ENCODE peak calls at places on chromosomes 1 and 21, in eight cellular contexts. One of them, this sample, is unnamed.
A peak's percentile ranks its signal among the peaks of the same experiment; 100 is the strongest.

GRCh38 chr1:172662464-172663109 is 3.7 kb downstream of the FASLG start:
- DNase-seq in ovary: no peak
- DNase-seq in GM12878: peak; percentile 55
- DNase-seq in stomach: peak; percentile 56
- DNase-seq in suprapubic skin: no peak
- DNase-seq in transverse colon: peak; percentile 69
- DNase-seq in esophagus muscularis mucosa: peak; percentile 92
- DNase-seq in A549: no peak
- DNase-seq in this sample: peak; percentile 42

GRCh38 chr1:203095061-203095690 is 9.4 kb upstream of the MYOG start:
- DNase-seq in ovary: no peak
- DNase-seq in GM12878: no peak
- DNase-seq in stomach: no peak
- DNase-seq in suprapubic skin: no peak
- DNase-seq in transverse colon: no peak
- DNase-seq in esophagus muscularis mucosa: no peak
- DNase-seq in A549: no peak
- DNase-seq in this sample: no peak

GRCh38 chr1:39657923-39658485 is 13.9 kb downstream of the NT5C1A start:
- DNase-seq in ovary: peak; percentile 66
- DNase-seq in GM12878: no peak
- DNase-seq in stomach: peak; percentile 69
- DNase-seq in suprapubic skin: no peak
- DNase-seq in transverse colon: peak; percentile 68
- DNase-seq in esophagus muscularis mucosa: no peak
- DNase-seq in A549: peak; percentile 28
- DNase-seq in this sample: no peak

GRCh38 chr21:16533692-16534407 is 804.1 kb downstream of the USP25 start:
- DNase-seq in ovary: no peak
- DNase-seq in GM12878: no peak
- DNase-seq in stomach: no peak
- DNase-seq in suprapubic skin: no peak
- DNase-seq in transverse colon: no peak
- DNase-seq in esophagus muscularis mucosa: no peak
- DNase-seq in A549: no peak
- DNase-seq in this sample: no peak

GRCh38 chr21:17387030-17387617 is 125.7 kb upstream of the CXADR start:
- DNase-seq in ovary: peak; percentile 49
- DNase-seq in GM12878: peak; percentile 1
- DNase-seq in stomach: peak; percentile 54
- DNase-seq in suprapubic skin: no peak
- DNase-seq in transverse colon: peak; percentile 30
- DNase-seq in esophagus muscularis mucosa: no peak
- DNase-seq in A549: peak; percentile 25
- DNase-seq in this sample: peak; percentile 71

GRCh38 chr21:36929622-36930021 is 36.8 kb downstream of the HLCS start:
- DNase-seq in ovary: peak; percentile 33
- DNase-seq in GM12878: no peak
- DNase-seq in stomach: peak; percentile 55
- DNase-seq in suprapubic skin: no peak
- DNase-seq in transverse colon: no peak
- DNase-seq in esophagus muscularis mucosa: no peak
- DNase-seq in A549: no peak
- DNase-seq in this sample: peak; percentile 12

GRCh38 chr1:46288485-46289133 is 14.8 kb downstream of the LRRC41 start:
- DNase-seq in ovary: no peak
- DNase-seq in GM12878: no peak
- DNase-seq in stomach: no peak
- DNase-seq in suprapubic skin: no peak
- DNase-seq in transverse colon: no peak
- DNase-seq in esophagus muscularis mucosa: no peak
- DNase-seq in A549: no peak
- DNase-seq in this sample: no peak

GRCh38 chr1:59738591-59739015 is 76.1 kb upstream of the HOOK1 start:
- DNase-seq in ovary: no peak
- DNase-seq in GM12878: no peak
- DNase-seq in stomach: no peak
- DNase-seq in suprapubic skin: no peak
- DNase-seq in transverse colon: no peak
- DNase-seq in esophagus muscularis mucosa: no peak
- DNase-seq in A549: no peak
- DNase-seq in this sample: no peak

GRCh38 chr1:4980211-4980610 is 325.8 kb downstream of the AJAP1 start:
- DNase-seq in ovary: no peak
- DNase-seq in GM12878: no peak
- DNase-seq in stomach: no peak
- DNase-seq in suprapubic skin: peak; percentile 63
- DNase-seq in transverse colon: no peak
- DNase-seq in esophagus muscularis mucosa: no peak
- DNase-seq in A549: no peak
- DNase-seq in this sample: no peak

GRCh38 chr1:159817276-159818041 is 9.2 kb upstream of the SLAMF8 start:
- DNase-seq in ovary: no peak
- DNase-seq in GM12878: no peak
- DNase-seq in stomach: no peak
- DNase-seq in suprapubic skin: no peak
- DNase-seq in transverse colon: no peak
- DNase-seq in esophagus muscularis mucosa: no peak
- DNase-seq in A549: no peak
- DNase-seq in this sample: no peak

GRCh38 chr1:67429528-67430357 is 459 bp downstream of the SERBP1 start:
- DNase-seq in ovary: no peak
- DNase-seq in GM12878: no peak
- DNase-seq in stomach: peak; percentile 31
- DNase-seq in suprapubic skin: peak; percentile 80
- DNase-seq in transverse colon: peak; percentile 26
- DNase-seq in esophagus muscularis mucosa: no peak
- DNase-seq in A549: no peak
- DNase-seq in this sample: no peak

GRCh38 chr1:6794164-6794563 is 8.9 kb downstream of the CAMTA1 start:
- DNase-seq in ovary: no peak
- DNase-seq in GM12878: no peak
- DNase-seq in stomach: no peak
- DNase-seq in suprapubic skin: no peak
- DNase-seq in transverse colon: no peak
- DNase-seq in esophagus muscularis mucosa: no peak
- DNase-seq in A549: peak; percentile 25
- DNase-seq in this sample: no peak

DNA sequence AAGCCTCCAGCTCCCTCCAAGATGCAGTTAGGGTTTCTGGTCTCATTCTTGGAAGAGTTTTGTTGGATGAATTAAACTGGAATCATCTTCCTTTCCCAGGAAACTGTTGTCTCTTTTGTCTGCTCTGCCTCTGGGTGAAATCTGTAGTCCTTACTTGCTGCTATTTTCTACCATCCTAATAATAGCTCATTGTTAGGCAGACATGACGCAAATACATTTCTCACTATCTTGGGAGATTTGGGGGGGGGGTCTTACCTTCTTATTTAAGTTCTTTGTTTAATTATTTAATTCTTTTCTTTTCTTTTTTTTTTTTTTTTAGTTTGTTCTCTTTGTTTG is 85.4 kb upstream of the DUSP10 start:
- DNase-seq in ovary: no peak
- DNase-seq in GM12878: no peak
- DNase-seq in stomach: no peak
- DNase-seq in suprapubic skin: no peak
- DNase-seq in transverse colon: no peak
- DNase-seq in esophagus muscularis mucosa: no peak
- DNase-seq in A549: no peak
- DNase-seq in this sample: no peak
- H3K27ac ChIP-seq in ovary: no peak overlapping the region
- H3K27ac ChIP-seq in GM12878: no peak overlapping the region
- H3K27ac ChIP-seq in stomach: no peak overlapping the region
- H3K27ac ChIP-seq in suprapubic skin: no peak overlapping the region
- H3K27ac ChIP-seq in transverse colon: no peak overlapping the region
- H3K27ac ChIP-seq in esophagus muscularis mucosa: no peak overlapping the region
- H3K27ac ChIP-seq in A549: peak overlapping the region; percentile 54
- H3K27ac ChIP-seq in this sample: no peak overlapping the region

DNA sequence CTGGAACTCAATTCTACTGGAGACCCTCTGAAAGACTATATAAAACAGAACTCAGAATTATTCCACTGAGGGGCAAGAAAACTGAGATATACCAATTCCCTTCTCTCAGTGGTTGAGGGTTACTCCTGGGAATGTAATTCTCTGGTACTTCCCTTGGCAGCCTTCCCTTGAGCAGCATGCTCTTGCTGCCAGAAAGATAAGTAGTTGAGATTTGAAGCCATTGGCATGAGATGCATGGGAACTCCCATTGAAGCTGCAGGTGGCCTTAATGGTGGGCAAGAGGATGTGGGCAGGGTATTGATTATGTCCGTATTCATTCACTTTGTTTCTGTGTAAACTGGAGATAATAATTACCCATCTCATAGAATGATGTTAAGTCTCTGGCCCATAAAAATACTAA is 28.6 kb upstream of the C1orf185 start:
- DNase-seq in ovary: no peak
- DNase-seq in GM12878: no peak
- DNase-seq in stomach: no peak
- DNase-seq in suprapubic skin: no peak
- DNase-seq in transverse colon: no peak
- DNase-seq in esophagus muscularis mucosa: no peak
- DNase-seq in A549: no peak
- DNase-seq in this sample: no peak
- TF ChIP-seq EP300 in ovary: no peak
- TF ChIP-seq EP300 in GM12878: no peak
- TF ChIP-seq EP300 in stomach: no peak
- TF ChIP-seq EP300 in suprapubic skin: no peak
- TF ChIP-seq EP300 in transverse colon: no peak
- TF ChIP-seq EP300 in esophagus muscularis mucosa: no peak
- TF ChIP-seq EP300 in A549: no peak
- TF ChIP-seq EP300 in this sample: no peak

GRCh38 chr1:17108786-17109185 is 10.5 kb downstream of the PADI2 start:
- DNase-seq in ovary: no peak
- DNase-seq in GM12878: no peak
- DNase-seq in stomach: no peak
- DNase-seq in suprapubic skin: no peak
- DNase-seq in transverse colon: peak; percentile 74
- DNase-seq in esophagus muscularis mucosa: no peak
- DNase-seq in A549: no peak
- DNase-seq in this sample: no peak
- H3K4me1 ChIP-seq in ovary: peaks cover 2% of the 10 kb centered on the region
- H3K4me1 ChIP-seq in GM12878: no peaks in the 10 kb centered on the region
- H3K4me1 ChIP-seq in stomach: no peaks in the 10 kb centered on the region
- H3K4me1 ChIP-seq in suprapubic skin: peaks cover 6% of the 10 kb centered on the region
- H3K4me1 ChIP-seq in transverse colon: peaks cover 36% of the 10 kb centered on the region
- H3K4me1 ChIP-seq in esophagus muscularis mucosa: peaks cover 2% of the 10 kb centered on the region
- H3K4me1 ChIP-seq in A549: no peaks in the 10 kb centered on the region
- H3K4me1 ChIP-seq in this sample: no peaks in the 10 kb centered on the region

GRCh38 chr21:39387461-39388037 is 38.7 kb upstream of the HMGN1 start:
- DNase-seq in ovary: peak; percentile 93
- DNase-seq in GM12878: peak; percentile 43
- DNase-seq in stomach: peak; percentile 92
- DNase-seq in suprapubic skin: peak; percentile 95
- DNase-seq in transverse colon: peak; percentile 92
- DNase-seq in esophagus muscularis mucosa: peak; percentile 96
- DNase-seq in A549: peak; percentile 82
- DNase-seq in this sample: peak; percentile 77

GRCh38 chr21:39386194-39386593 is 37.3 kb upstream of the HMGN1 start:
- DNase-seq in ovary: peak; percentile 47
- DNase-seq in GM12878: no peak
- DNase-seq in stomach: peak; percentile 37
- DNase-seq in suprapubic skin: no peak
- DNase-seq in transverse colon: no peak
- DNase-seq in esophagus muscularis mucosa: no peak
- DNase-seq in A549: no peak
- DNase-seq in this sample: no peak

GRCh38 chr21:39385299-39386145 is 36.6 kb upstream of the HMGN1 start:
- DNase-seq in ovary: peak; percentile 79
- DNase-seq in GM12878: no peak
- DNase-seq in stomach: peak; percentile 92
- DNase-seq in suprapubic skin: peak; percentile 88
- DNase-seq in transverse colon: peak; percentile 90
- DNase-seq in esophagus muscularis mucosa: no peak
- DNase-seq in A549: peak; percentile 89
- DNase-seq in this sample: peak; percentile 38

GRCh38 chr21:39388038-39388810 is 39.3 kb upstream of the HMGN1 start:
- DNase-seq in ovary: peak; percentile 92
- DNase-seq in GM12878: no peak
- DNase-seq in stomach: peak; percentile 94
- DNase-seq in suprapubic skin: peak; percentile 96
- DNase-seq in transverse colon: peak; percentile 94
- DNase-seq in esophagus muscularis mucosa: peak; percentile 97
- DNase-seq in A549: peak; percentile 72
- DNase-seq in this sample: peak; percentile 87

DNA sequence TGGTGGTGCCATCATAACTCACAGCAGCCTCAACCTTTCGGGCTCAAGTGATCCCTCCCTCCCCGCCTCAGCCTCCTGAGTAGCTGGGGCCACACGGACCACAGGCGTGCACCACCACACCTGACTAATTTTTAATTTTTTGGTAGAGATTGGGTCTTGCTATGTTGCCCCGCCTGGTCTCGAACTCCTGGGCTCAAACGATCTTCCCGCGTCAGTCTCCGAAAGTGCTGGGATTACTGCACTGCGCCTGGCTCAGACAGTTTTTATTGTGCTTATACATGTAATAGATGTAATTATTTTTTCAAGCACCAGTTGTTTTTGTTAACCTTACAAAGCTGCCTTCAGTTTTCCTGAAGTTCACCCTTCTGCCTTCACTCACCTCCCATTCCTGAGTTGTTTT is 38.0 kb upstream of the HMGN1 start:
- DNase-seq in ovary: no peak
- DNase-seq in GM12878: no peak
- DNase-seq in stomach: no peak
- DNase-seq in suprapubic skin: no peak
- DNase-seq in transverse colon: no peak
- DNase-seq in esophagus muscularis mucosa: no peak
- DNase-seq in A549: no peak
- DNase-seq in this sample: no peak
- H3K27ac ChIP-seq in ovary: no peak overlapping the region
- H3K27ac ChIP-seq in GM12878: peak overlapping the region; percentile 58
- H3K27ac ChIP-seq in stomach: peak overlapping the region; percentile 85
- H3K27ac ChIP-seq in suprapubic skin: no peak overlapping the region
- H3K27ac ChIP-seq in transverse colon: peak overlapping the region; percentile 77
- H3K27ac ChIP-seq in esophagus muscularis mucosa: peak overlapping the region; percentile 75
- H3K27ac ChIP-seq in A549: peak overlapping the region; percentile 86
- H3K27ac ChIP-seq in this sample: peak overlapping the region; percentile 77

DNA sequence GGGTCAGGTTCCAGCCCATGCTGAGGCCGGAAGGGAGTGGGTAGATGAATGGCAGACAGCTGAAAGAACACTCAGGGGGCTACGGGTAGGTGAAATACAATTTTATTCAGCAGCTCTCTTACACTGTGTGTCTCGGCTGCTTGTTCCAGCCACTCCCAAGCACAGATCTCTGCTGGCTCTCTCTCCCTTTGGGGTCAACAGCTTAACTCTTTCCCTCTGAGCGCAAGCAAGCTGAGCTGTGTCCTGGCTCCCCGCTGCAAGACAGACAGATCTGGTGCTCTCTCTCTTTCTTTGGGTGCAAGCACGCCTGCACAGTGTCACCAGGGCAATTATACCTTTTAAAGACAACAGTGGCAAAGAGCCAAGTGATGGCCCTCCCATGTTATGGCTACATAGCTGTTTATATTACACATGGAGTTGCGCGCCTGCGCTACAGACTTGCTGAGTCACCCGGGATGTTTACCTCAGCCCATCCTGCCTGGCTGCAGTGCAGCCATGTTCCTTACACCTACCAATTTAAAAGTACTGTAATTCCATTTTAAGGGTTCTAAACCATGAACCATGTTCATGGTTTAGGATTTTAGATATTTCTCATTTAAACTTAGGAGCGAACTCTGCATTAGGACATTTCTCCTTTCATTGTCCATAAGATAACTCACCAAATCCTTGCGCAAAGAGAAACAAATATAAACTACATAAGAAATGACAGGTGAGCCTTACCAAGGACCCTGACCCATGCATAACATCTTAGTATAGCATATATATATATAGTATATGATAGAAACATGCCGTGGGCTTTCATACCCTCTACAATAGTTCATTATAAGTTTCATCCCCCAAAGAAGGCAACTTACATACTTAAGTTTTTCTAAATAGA is 396.5 kb downstream of the SMYD3 start:
- DNase-seq in ovary: no peak
- DNase-seq in GM12878: no peak
- DNase-seq in stomach: no peak
- DNase-seq in suprapubic skin: no peak
- DNase-seq in transverse colon: peak; percentile 21
- DNase-seq in esophagus muscularis mucosa: no peak
- DNase-seq in A549: no peak
- DNase-seq in this sample: no peak
- TF ChIP-seq EP300 in ovary: no peak
- TF ChIP-seq EP300 in GM12878: no peak
- TF ChIP-seq EP300 in stomach: no peak
- TF ChIP-seq EP300 in suprapubic skin: no peak
- TF ChIP-seq EP300 in transverse colon: no peak
- TF ChIP-seq EP300 in esophagus muscularis mucosa: no peak
- TF ChIP-seq EP300 in A549: no peak
- TF ChIP-seq EP300 in this sample: no peak

This sample was measured in tibial nerve.